ENCODE peak calls at places on chromosomes 4 and X, in five cellular contexts. M is GM23248, W is PC-9, T is GM23338, E is astrocyte. L is an unnamed sample.
A peak's percentile ranks its signal among the peaks of the same experiment; 100 is the strongest.

GRCh38 chr4:85318415-85318814 is 156.5 kb upstream of the ARHGAP24 start:
- DNase-seq in M (no peak), W (no peak), T (no peak), E (no peak), L (no peak)

GRCh38 chr4:106010761-106011160 is 115.5 kb downstream of the NPNT start:
- DNase-seq in W (no peak), E (no peak), T (no peak), M (no peak), L (no peak)

GRCh38 chr4:139469869-139470268 is 15.9 kb downstream of the RAB33B start:
- DNase-seq in E (no peak), W (no peak), T (no peak), M (no peak), L (no peak)

GRCh38 chr4:26260571-26260970 is 60.2 kb upstream of the RBPJ start:
- DNase-seq in M (no peak), T (no peak), E (no peak), W (no peak), L (no peak)

GRCh38 chr4:83010111-83010521 is 507 bp downstream of the LIN54 start:
- DNase-seq in M (peak; percentile 77), E (peak; percentile 53), W (peak; percentile 3), T (peak; percentile 51), L (peak; percentile 59)

GRCh38 chrX:154733072-154733425 is 17.8 kb downstream of the GAB3 start:
- DNase-seq in W (no peak), T (no peak), M (no peak), E (no peak), L (peak; percentile 65)

GRCh38 chr4:168569066-168569908 is 72.4 kb downstream of the PALLD start:
- DNase-seq in W (peak; percentile 62), E (peak; percentile 54), T (no peak), M (peak; percentile 68), L (peak; percentile 67)

GRCh38 chr4:98939892-98940298 is 11.0 kb upstream of the EIF4E start:
- DNase-seq in E (peak; percentile 50), W (no peak), M (peak; percentile 79), T (peak; percentile 86), L (peak; percentile 83)

GRCh38 chr4:59838236-59838635 is 1361.9 kb upstream of the ADGRL3 start:
- DNase-seq in W (no peak), M (no peak), T (no peak), E (no peak), L (no peak)

GRCh38 chrX:9456250-9457074 is 8.4 kb upstream of the TBL1X start:
- DNase-seq in M (no peak), E (no peak), T (no peak), W (no peak), L (no peak)

GRCh38 chr4:10578027-10578426 is 106.5 kb downstream of the CLNK start:
- DNase-seq in T (no peak), M (no peak), E (no peak), W (no peak), L (no peak)

GRCh38 chr4:94507708-94508107 is 56.0 kb downstream of the PDLIM5 start:
- DNase-seq in M (peak; percentile 94), T (no peak), E (peak; percentile 91), W (no peak), L (peak; percentile 93)

GRCh38 chrX:45200741-45201234 is at the start of gene DIPK2B:
- DNase-seq in W (no peak), E (no peak), M (no peak), T (no peak), L (no peak)

GRCh38 chr4:44725861-44726820 is at the start of gene GNPDA2:
- DNase-seq in W (peak; percentile 74), E (peak; percentile 82), M (peak; percentile 93), T (peak; percentile 88), L (peak; percentile 89)

GRCh38 chr4:35970366-35970960 is 273.9 kb downstream of the ARAP2 start:
- DNase-seq in M (no peak), W (no peak), T (no peak), E (no peak), L (no peak)

GRCh38 chr4:184476660-184477059 is 2.3 kb upstream of the IRF2 start:
- DNase-seq in E (no peak), T (no peak), M (no peak), W (no peak), L (no peak)

GRCh38 chr4:15587649-15588048 is 67.5 kb downstream of the FBXL5 start:
- DNase-seq in T (no peak), W (no peak), E (no peak), M (peak; percentile 9), L (no peak)

GRCh38 chr4:108149588-108150380 is 18.9 kb downstream of the LEF1 start:
- DNase-seq in E (peak; percentile 81), W (no peak), M (peak; percentile 43), T (no peak), L (no peak)

GRCh38 chr4:123421227-123421941 is 24.8 kb downstream of the SPRY1 start:
- DNase-seq in T (no peak), E (no peak), M (peak; percentile 15), W (no peak), L (peak; percentile 73)

GRCh38 chr4:23710298-23710697 is 179.5 kb downstream of the PPARGC1A start:
- DNase-seq in M (no peak), T (no peak), W (no peak), E (no peak), L (no peak)

GRCh38 chr4:127783026-127783769 is 1.1 kb downstream of the HSPA4L start:
- DNase-seq in T (peak; percentile 69), W (peak; percentile 26), M (peak; percentile 66), E (peak; percentile 83), L (peak; percentile 86)

GRCh38 chr4:18394656-18395055 is 373.1 kb upstream of the LCORL start:
- DNase-seq in M (no peak), W (no peak), E (no peak), T (no peak), L (no peak)

GRCh38 chr4:149815743-149816142 is at the start of gene IQCM:
- DNase-seq in E (no peak), W (no peak), M (no peak), T (no peak), L (no peak)

GRCh38 chr4:173009129-173009823 is 159.3 kb upstream of the GALNT7 start:
- DNase-seq in E (peak; percentile 28), W (no peak), T (no peak), M (no peak), L (peak; percentile 39)

GRCh38 chr4:122845066-122845465 is 18.4 kb downstream of the FGF2 start:
- DNase-seq in M (no peak), W (no peak), E (no peak), T (no peak), L (peak; percentile 37)

DNA sequence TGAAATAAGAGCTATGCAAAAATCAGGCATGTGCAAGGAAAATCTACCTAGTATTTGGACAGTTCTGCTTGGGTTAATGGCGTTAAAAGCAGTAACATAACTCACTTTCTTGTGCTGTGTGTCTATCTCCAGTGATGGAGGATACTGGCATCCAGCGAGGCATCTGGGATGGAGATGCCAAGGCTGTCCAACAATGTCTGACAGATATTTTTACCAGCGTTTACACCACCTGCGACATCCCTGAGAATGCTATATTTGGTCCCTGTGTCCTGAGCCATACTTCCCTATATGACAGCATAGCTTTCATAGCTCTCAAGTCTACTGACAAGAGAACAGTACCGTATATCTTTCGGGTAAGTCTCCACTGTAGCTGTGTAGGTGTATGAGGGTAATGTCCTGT is 2.6 kb downstream of the PRDM8 start:
- DNase-seq in T (no peak), E (no peak), M (no peak), W (no peak), L (no peak)
- TF ChIP-seq EZH2 in T (peak; percentile 56), E (no peak), M (no peak), W (no peak), L (no peak)

GRCh38 chr4:6031831-6032230 is 13.6 kb upstream of the C4orf50 start:
- DNase-seq in M (no peak), W (no peak), T (no peak), E (no peak), L (no peak)
- TF ChIP-seq EZH2 in M (no peak), W (no peak), T (no peak), E (no peak), L (no peak)

DNA sequence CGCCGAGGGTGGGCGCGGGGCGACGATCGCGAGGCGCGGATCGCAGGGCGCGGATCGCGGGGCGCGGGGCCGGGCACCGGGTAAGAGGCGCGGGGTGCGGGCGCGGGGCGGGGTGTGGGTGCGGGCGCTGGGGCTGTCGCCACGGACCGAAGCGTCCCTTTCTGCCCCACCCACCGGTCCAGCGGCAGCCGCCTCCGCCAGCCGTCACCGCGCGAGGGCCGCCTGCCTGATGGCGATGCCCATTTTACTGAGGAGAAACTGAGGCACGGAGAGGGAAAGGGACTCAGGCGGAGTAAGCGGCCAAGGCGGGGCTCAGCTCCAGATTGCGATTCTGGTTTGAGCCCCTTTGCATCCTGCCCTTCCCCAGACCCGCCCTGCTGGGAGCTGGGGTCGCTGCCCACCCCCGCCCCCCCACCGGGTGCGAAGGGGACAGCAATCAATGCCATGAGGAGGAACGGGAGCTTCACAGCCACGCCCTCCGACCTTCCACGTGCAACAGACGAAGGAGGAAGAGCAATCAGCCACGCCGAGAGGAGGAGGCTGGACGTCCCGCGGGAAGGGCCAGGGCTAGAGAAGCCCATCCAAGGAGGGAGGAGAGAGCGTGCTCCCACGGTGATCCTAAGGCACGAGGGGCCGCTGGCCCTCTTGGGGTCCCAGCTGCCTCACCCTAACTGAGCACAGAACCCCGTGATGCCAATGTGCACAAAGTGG is 10.9 kb upstream of the MAN2B2 start:
- DNase-seq in T (peak; percentile 18), E (no peak), M (no peak), W (no peak), L (no peak)
- TF ChIP-seq EZH2 in T (peak; percentile 58), E (peak; percentile 77), M (peak; percentile 37), W (no peak), L (peak; percentile 81)

DNA sequence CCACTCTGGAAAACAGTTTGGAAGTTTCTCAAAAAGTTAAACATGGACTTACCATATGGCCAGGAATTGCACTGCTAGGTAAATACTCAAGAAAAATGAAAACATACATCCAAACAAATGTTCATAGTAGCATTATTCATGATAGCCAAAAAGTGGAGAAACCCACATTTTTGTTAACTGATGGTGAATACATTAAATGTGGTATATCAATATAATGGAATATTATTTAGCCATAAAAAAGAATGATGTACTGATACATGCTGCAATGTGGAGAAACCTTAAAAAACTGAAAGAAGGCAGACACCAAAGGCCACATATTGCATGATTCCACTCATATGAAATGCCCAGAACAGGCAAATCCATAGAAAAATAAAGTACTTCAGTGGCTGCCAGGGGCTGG is 79.1 kb downstream of the SHROOM3 start:
- DNase-seq in E (no peak), M (no peak), W (no peak), T (no peak), L (no peak)
- TF ChIP-seq EZH2 in E (no peak), M (no peak), W (no peak), T (no peak), L (no peak)

GRCh38 chr4:79869597-79870336 is 203.3 kb downstream of the ANTXR2 start:
- DNase-seq in E (no peak), T (no peak), M (no peak), W (no peak), L (no peak)
- TF ChIP-seq EZH2 in E (no peak), T (no peak), M (no peak), W (no peak), L (no peak)